ENCODE peak calls at places on chromosomes 7 and 10, in four cellular contexts. B is HFF-Myc; N is stimulated activated CD8-positive, alpha-beta memory T cell treated with anti-CD3 and anti-CD28 coated beads, Interleukin-4, amount 100 ng/mL, for 24 hours; G is HEK293T. F is an unnamed sample.
A peak's percentile ranks its signal among the peaks of the same experiment; 100 is the strongest.

GRCh38 chr7:113217314-113217713 is 99.0 kb upstream of the SMIM30 start:
- DNase-seq in B (no peak), G (no peak), N (no peak), F (no peak)

GRCh38 chr10:44993922-44994751 is 6.6 kb upstream of the ZNF22 start:
- DNase-seq in N (no peak), G (no peak), B (no peak), F (no peak)

GRCh38 chr7:41576176-41576575 is 126.7 kb downstream of the INHBA start:
- DNase-seq in G (no peak), N (no peak), B (no peak), F (no peak)

GRCh38 chr7:42572046-42572445 is 335.0 kb upstream of the GLI3 start:
- DNase-seq in B (no peak), G (no peak), N (no peak), F (no peak)

GRCh38 chr7:22814261-22815208 is 8.1 kb downstream of the TOMM7 start:
- DNase-seq in G (no peak), N (no peak), B (no peak), F (no peak)

GRCh38 chr10:35795131-35795819 is 153.2 kb upstream of the FZD8 start:
- DNase-seq in B (no peak), N (no peak), G (no peak), F (no peak)

GRCh38 chr7:108459922-108460551 is 3.8 kb upstream of the NRCAM start:
- DNase-seq in B (no peak), N (no peak), G (peak; percentile 40), F (no peak)

GRCh38 chr10:122113161-122113944 is 124.4 kb downstream of the TACC2 start:
- DNase-seq in B (no peak), G (peak; percentile 87), N (no peak), F (peak; percentile 90)

GRCh38 chr7:5217396-5217795 is 27.4 kb downstream of the WIPI2 start:
- DNase-seq in B (no peak), N (no peak), G (no peak), F (no peak)

GRCh38 chr10:112475565-112476233 is 28.7 kb downstream of the VTI1A start:
- DNase-seq in G (no peak), N (no peak), B (no peak), F (no peak)

GRCh38 chr7:20778063-20778721 is 8.5 kb downstream of the SP8 start:
- DNase-seq in G (peak; percentile 75), N (no peak), B (no peak), F (no peak)

GRCh38 chr7:77222065-77222464 is 22.4 kb upstream of the FGL2 start:
- DNase-seq in N (no peak), B (no peak), G (no peak), F (no peak)

GRCh38 chr7:3439333-3440030 is 138.4 kb downstream of the SDK1 start:
- DNase-seq in N (no peak), B (peak; percentile 12), G (no peak), F (no peak)

GRCh38 chr7:98211676-98212531 is 665 bp downstream of the BHLHA15 start:
- DNase-seq in B (no peak), N (no peak), G (no peak), F (peak; percentile 78)

GRCh38 chr7:152459724-152460251 is 24.0 kb upstream of the KMT2C start:
- DNase-seq in N (no peak), G (no peak), B (peak; percentile 19), F (no peak)

GRCh38 chr10:93458821-93459257 is 23.3 kb downstream of the MYOF start:
- DNase-seq in N (no peak), G (no peak), B (peak; percentile 100), F (peak; percentile 91)

GRCh38 chr7:117715784-117716445 is 157.3 kb downstream of the CTTNBP2 start:
- DNase-seq in B (peak; percentile 29), G (peak; percentile 43), N (no peak), F (no peak)